ENCODE peak calls at places on chromosomes 12 and 14, in eight cellular contexts. One of them, this sample, is unnamed. For H3K27me3 and H3K36me3, the result is how much of the 10 kb centered on the place peaks cover.

GRCh38 chr12:47165934-47166333 is 86.2 kb upstream of the AMIGO2 start:
- DNase-seq in IMR-90: no peak
- DNase-seq in GM23248: no peak
- DNase-seq in PC-9: no peak
- DNase-seq in H1: no peak
- DNase-seq in HCT116: no peak
- DNase-seq in adrenal gland: peak
- DNase-seq in prostate gland: no peak
- DNase-seq in this sample: no peak

GRCh38 chr12:12979731-12980259 is 20.3 kb downstream of the HEBP1 start:
- DNase-seq in PC-9: peak
- DNase-seq in prostate gland: no peak
- DNase-seq in GM23248: peak
- DNase-seq in adrenal gland: no peak
- DNase-seq in IMR-90: peak
- DNase-seq in H1: no peak
- DNase-seq in HCT116: no peak
- DNase-seq in this sample: no peak

GRCh38 chr14:64649383-64649998 is 54.7 kb upstream of the PLEKHG3 start:
- DNase-seq in IMR-90: no peak
- DNase-seq in H1: no peak
- DNase-seq in GM23248: peak
- DNase-seq in adrenal gland: peak
- DNase-seq in PC-9: no peak
- DNase-seq in HCT116: no peak
- DNase-seq in prostate gland: no peak
- DNase-seq in this sample: no peak

GRCh38 chr12:114500775-114501473 is 95.0 kb upstream of the TBX5 start:
- DNase-seq in PC-9: no peak
- DNase-seq in H1: no peak
- DNase-seq in adrenal gland: no peak
- DNase-seq in GM23248: no peak
- DNase-seq in prostate gland: no peak
- DNase-seq in IMR-90: no peak
- DNase-seq in HCT116: no peak
- DNase-seq in this sample: peak

GRCh38 chr12:87793134-87793533 is 236.1 kb downstream of the C12orf50 start:
- DNase-seq in PC-9: no peak
- DNase-seq in GM23248: peak
- DNase-seq in adrenal gland: no peak
- DNase-seq in IMR-90: peak
- DNase-seq in H1: no peak
- DNase-seq in prostate gland: no peak
- DNase-seq in HCT116: no peak
- DNase-seq in this sample: no peak

GRCh38 chr12:81077686-81078441 is at the start of gene ACSS3:
- DNase-seq in IMR-90: no peak
- DNase-seq in GM23248: peak
- DNase-seq in adrenal gland: peak
- DNase-seq in HCT116: no peak
- DNase-seq in PC-9: peak
- DNase-seq in prostate gland: peak
- DNase-seq in H1: peak
- DNase-seq in this sample: peak

GRCh38 chr12:11576104-11576503 is 73.4 kb upstream of the ETV6 start:
- DNase-seq in HCT116: no peak
- DNase-seq in GM23248: peak
- DNase-seq in adrenal gland: no peak
- DNase-seq in prostate gland: no peak
- DNase-seq in IMR-90: peak
- DNase-seq in H1: no peak
- DNase-seq in PC-9: peak
- DNase-seq in this sample: no peak

GRCh38 chr12:116945901-116946550 is 35.3 kb downstream of the FBXW8 start:
- DNase-seq in IMR-90: no peak
- DNase-seq in PC-9: no peak
- DNase-seq in prostate gland: no peak
- DNase-seq in H1: no peak
- DNase-seq in adrenal gland: no peak
- DNase-seq in GM23248: no peak
- DNase-seq in HCT116: no peak
- DNase-seq in this sample: no peak

GRCh38 chr12:9039397-9039977 is 50.1 kb downstream of the KLRG1 start:
- DNase-seq in adrenal gland: no peak
- DNase-seq in GM23248: peak
- DNase-seq in PC-9: no peak
- DNase-seq in H1: no peak
- DNase-seq in prostate gland: peak
- DNase-seq in HCT116: peak
- DNase-seq in IMR-90: peak
- DNase-seq in this sample: peak

GRCh38 chr14:63496837-63497400 is 46.3 kb downstream of the PPP2R5E start:
- DNase-seq in H1: no peak
- DNase-seq in GM23248: no peak
- DNase-seq in PC-9: no peak
- DNase-seq in adrenal gland: no peak
- DNase-seq in IMR-90: no peak
- DNase-seq in HCT116: no peak
- DNase-seq in prostate gland: no peak
- DNase-seq in this sample: no peak

GRCh38 chr12:109797905-109798669 is 35.1 kb downstream of the TRPV4 start:
- DNase-seq in PC-9: no peak
- DNase-seq in IMR-90: no peak
- DNase-seq in adrenal gland: no peak
- DNase-seq in HCT116: no peak
- DNase-seq in H1: peak
- DNase-seq in prostate gland: no peak
- DNase-seq in GM23248: no peak
- DNase-seq in this sample: peak

GRCh38 chr14:64387232-64387737 is 868 bp upstream of the MTHFD1 start:
- DNase-seq in PC-9: peak
- DNase-seq in H1: no peak
- DNase-seq in HCT116: no peak
- DNase-seq in prostate gland: peak
- DNase-seq in IMR-90: peak
- DNase-seq in GM23248: peak
- DNase-seq in adrenal gland: no peak
- DNase-seq in this sample: peak

GRCh38 chr12:120366884-120367251 is 2.1 kb downstream of the MSI1 start:
- DNase-seq in GM23248: no peak
- DNase-seq in prostate gland: no peak
- DNase-seq in adrenal gland: no peak
- DNase-seq in IMR-90: no peak
- DNase-seq in H1: no peak
- DNase-seq in PC-9: no peak
- DNase-seq in HCT116: no peak
- DNase-seq in this sample: no peak

GRCh38 chr12:51442324-51442723 is 17.7 kb downstream of the SLC4A8 start:
- DNase-seq in adrenal gland: no peak
- DNase-seq in IMR-90: peak
- DNase-seq in H1: no peak
- DNase-seq in prostate gland: no peak
- DNase-seq in GM23248: peak
- DNase-seq in HCT116: no peak
- DNase-seq in PC-9: no peak
- DNase-seq in this sample: no peak

GRCh38 chr12:104296718-104297117 is 6.8 kb upstream of the EID3 start:
- DNase-seq in prostate gland: no peak
- DNase-seq in GM23248: no peak
- DNase-seq in H1: no peak
- DNase-seq in PC-9: no peak
- DNase-seq in adrenal gland: no peak
- DNase-seq in IMR-90: no peak
- DNase-seq in HCT116: no peak
- DNase-seq in this sample: no peak

GRCh38 chr12:6167327-6168280 is 32.6 kb upstream of the CD9 start:
- DNase-seq in prostate gland: no peak
- DNase-seq in PC-9: peak
- DNase-seq in H1: no peak
- DNase-seq in IMR-90: peak
- DNase-seq in HCT116: peak
- DNase-seq in adrenal gland: peak
- DNase-seq in GM23248: peak
- DNase-seq in this sample: no peak

GRCh38 chr12:16096273-16096849 is 181.1 kb downstream of the SLC15A5 start:
- DNase-seq in PC-9: no peak
- DNase-seq in IMR-90: no peak
- DNase-seq in H1: no peak
- DNase-seq in prostate gland: no peak
- DNase-seq in HCT116: no peak
- DNase-seq in adrenal gland: no peak
- DNase-seq in GM23248: no peak
- DNase-seq in this sample: no peak

GRCh38 chr14:20632831-20633771 is 8.4 kb downstream of the OR6S1 start:
- DNase-seq in GM23248: peak
- DNase-seq in adrenal gland: peak
- DNase-seq in IMR-90: peak
- DNase-seq in HCT116: no peak
- DNase-seq in prostate gland: no peak
- DNase-seq in H1: peak
- DNase-seq in PC-9: peak
- DNase-seq in this sample: peak

GRCh38 chr12:109773384-109774011 is 59.7 kb downstream of the TRPV4 start:
- DNase-seq in HCT116: no peak
- DNase-seq in prostate gland: no peak
- DNase-seq in H1: no peak
- DNase-seq in PC-9: peak
- DNase-seq in adrenal gland: peak
- DNase-seq in IMR-90: no peak
- DNase-seq in GM23248: peak
- DNase-seq in this sample: peak

GRCh38 chr12:69966409-69966808 is 141.4 kb downstream of the MYRFL start:
- DNase-seq in IMR-90: peak
- DNase-seq in prostate gland: no peak
- DNase-seq in GM23248: peak
- DNase-seq in PC-9: peak
- DNase-seq in adrenal gland: peak
- DNase-seq in HCT116: peak
- DNase-seq in H1: no peak
- DNase-seq in this sample: no peak

GRCh38 chr12:131007794-131008460 is 54.2 kb downstream of the ADGRD1 start:
- DNase-seq in PC-9: no peak
- DNase-seq in prostate gland: no peak
- DNase-seq in IMR-90: no peak
- DNase-seq in adrenal gland: no peak
- DNase-seq in H1: no peak
- DNase-seq in HCT116: no peak
- DNase-seq in GM23248: no peak
- DNase-seq in this sample: no peak

DNA sequence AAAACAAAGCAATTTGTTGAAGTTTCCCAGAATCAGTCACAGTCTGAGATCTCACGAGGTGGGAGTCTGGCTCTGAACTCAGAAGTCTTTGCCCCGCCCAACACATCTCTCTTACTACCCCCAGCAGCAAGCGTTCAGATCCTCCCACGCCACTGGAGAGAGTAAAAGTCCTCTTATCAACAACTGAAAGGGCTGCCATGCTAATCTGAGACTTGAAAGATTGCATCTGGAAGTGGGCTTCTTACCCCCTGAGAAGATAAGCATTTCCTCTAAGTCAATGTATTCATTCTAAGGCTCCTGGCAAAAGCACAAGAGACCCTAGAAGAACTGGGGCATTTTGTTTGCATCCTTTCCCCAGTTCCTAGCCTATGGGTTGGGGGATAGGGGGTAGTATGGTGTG is 34.1 kb upstream of the STON2 start:
- DNase-seq in H1: no peak
- DNase-seq in adrenal gland: no peak
- DNase-seq in PC-9: no peak
- DNase-seq in GM23248: no peak
- DNase-seq in HCT116: no peak
- DNase-seq in IMR-90: no peak
- DNase-seq in prostate gland: no peak
- DNase-seq in this sample: peak
- H3K4me3 ChIP-seq in H1: peak
- H3K4me3 ChIP-seq in adrenal gland: no peak
- H3K4me3 ChIP-seq in PC-9: no peak
- H3K4me3 ChIP-seq in GM23248: no peak
- H3K4me3 ChIP-seq in HCT116: no peak
- H3K4me3 ChIP-seq in IMR-90: no peak
- H3K4me3 ChIP-seq in prostate gland: no peak
- H3K4me3 ChIP-seq in this sample: no peak

DNA sequence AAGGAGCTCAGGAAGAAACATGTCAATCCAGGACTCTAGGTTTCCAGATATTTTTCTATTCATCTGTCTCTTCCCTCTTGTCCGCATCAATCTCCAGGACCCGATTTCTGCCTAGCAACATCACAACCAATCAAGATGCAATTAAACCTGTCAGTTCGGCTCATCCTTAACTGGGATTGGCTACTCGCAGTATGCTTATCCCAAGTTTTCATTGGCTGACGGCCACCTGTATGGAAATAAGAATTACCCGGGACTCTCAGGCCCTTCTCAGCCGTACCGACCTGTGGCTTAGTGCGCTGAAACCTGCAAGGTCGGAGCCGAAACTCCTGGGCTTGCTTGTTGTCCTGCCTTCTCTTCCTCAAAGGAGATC is 20.4 kb upstream of the ATP5MC2 start:
- DNase-seq in IMR-90: peak
- DNase-seq in H1: peak
- DNase-seq in HCT116: peak
- DNase-seq in prostate gland: peak
- DNase-seq in PC-9: peak
- DNase-seq in adrenal gland: peak
- DNase-seq in GM23248: peak
- DNase-seq in this sample: peak
- H3K27me3 ChIP-seq in IMR-90: half or more
- H3K27me3 ChIP-seq in H1: under half
- H3K27me3 ChIP-seq in HCT116: under half
- H3K27me3 ChIP-seq in prostate gland: under half
- H3K27me3 ChIP-seq in PC-9: under half
- H3K27me3 ChIP-seq in adrenal gland: under half
- H3K27me3 ChIP-seq in GM23248: under half
- H3K27me3 ChIP-seq in this sample: half or more

DNA sequence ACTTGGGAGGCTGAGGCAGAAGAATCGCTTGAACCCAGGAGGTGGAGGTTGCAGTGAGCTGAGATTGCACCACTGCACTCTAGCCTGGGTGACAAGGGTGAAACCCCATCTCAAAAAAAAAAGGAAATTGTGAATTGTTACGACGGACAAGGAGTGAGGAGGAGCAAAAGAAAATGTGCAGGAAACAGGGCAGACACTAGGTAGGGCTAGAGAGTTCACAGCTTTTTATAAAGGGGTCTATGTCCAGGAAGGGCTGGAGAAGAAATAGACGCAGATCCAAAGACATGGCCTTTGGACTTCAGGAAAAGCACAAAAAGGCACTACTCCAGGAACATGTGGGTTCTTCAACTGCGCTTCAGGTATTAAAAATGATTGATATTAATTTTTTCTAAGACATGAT is 34.4 kb downstream of the ATG14 start:
- DNase-seq in prostate gland: no peak
- DNase-seq in adrenal gland: no peak
- DNase-seq in HCT116: no peak
- DNase-seq in H1: no peak
- DNase-seq in GM23248: no peak
- DNase-seq in PC-9: no peak
- DNase-seq in IMR-90: no peak
- DNase-seq in this sample: peak
- H3K36me3 ChIP-seq in prostate gland: under half
- H3K36me3 ChIP-seq in adrenal gland: under half
- H3K36me3 ChIP-seq in HCT116: under half
- H3K36me3 ChIP-seq in H1: under half
- H3K36me3 ChIP-seq in GM23248: under half
- H3K36me3 ChIP-seq in PC-9: under half
- H3K36me3 ChIP-seq in IMR-90: under half
- H3K36me3 ChIP-seq in this sample: under half

GRCh38 chr12:57770734-57771133 is 1.2 kb downstream of the METTL1 start:
- DNase-seq in GM23248: no peak
- DNase-seq in H1: no peak
- DNase-seq in prostate gland: no peak
- DNase-seq in HCT116: no peak
- DNase-seq in PC-9: no peak
- DNase-seq in IMR-90: no peak
- DNase-seq in adrenal gland: no peak
- DNase-seq in this sample: no peak
- H3K4me3 ChIP-seq in GM23248: peak
- H3K4me3 ChIP-seq in H1: no peak
- H3K4me3 ChIP-seq in prostate gland: no peak
- H3K4me3 ChIP-seq in HCT116: peak
- H3K4me3 ChIP-seq in PC-9: peak
- H3K4me3 ChIP-seq in IMR-90: no peak
- H3K4me3 ChIP-seq in adrenal gland: no peak
- H3K4me3 ChIP-seq in this sample: no peak